ENCODE peak calls at places on chromosomes 6 and 20, in five cellular contexts. H, O, K, N and Z are unnamed samples.

GRCh38 chr6:35343092-35343834 is 905 bp downstream of the PPARD start:
- DNase-seq in K (peak; percentile 36), H (peak; percentile 85), O (peak; percentile 30), N (peak; percentile 66), Z (no peak)

GRCh38 chr6:145891126-145891525 is 73.0 kb downstream of the SHPRH start:
- DNase-seq in O (peak; percentile 12), K (no peak), N (no peak), H (no peak), Z (peak; percentile 69)

GRCh38 chr6:10409160-10409765 is 5.6 kb downstream of the TFAP2A start:
- DNase-seq in K (no peak), H (no peak), N (no peak), O (peak; percentile 43), Z (no peak)

GRCh38 chr20:25479638-25480037 is 72.2 kb downstream of the GINS1 start:
- DNase-seq in H (no peak), O (no peak), K (no peak), N (peak; percentile 10), Z (no peak)

GRCh38 chr6:168475188-168476013 is 34.4 kb downstream of the SMOC2 start:
- DNase-seq in O (no peak), N (no peak), K (no peak), H (no peak), Z (no peak)

GRCh38 chr20:13212750-13213149 is 8.3 kb upstream of the ISM1 start:
- DNase-seq in O (peak; percentile 17), K (no peak), N (no peak), H (no peak), Z (no peak)

GRCh38 chr20:58309607-58310290 is at the start of gene RAB22A:
- DNase-seq in O (peak; percentile 33), N (peak; percentile 88), K (peak; percentile 86), H (peak; percentile 85), Z (peak; percentile 25)

GRCh38 chr6:109894181-109894580 is 83.9 kb upstream of the GPR6 start:
- DNase-seq in N (no peak), O (no peak), K (no peak), H (peak; percentile 80), Z (no peak)

GRCh38 chr6:170553686-170554085 is 483 bp upstream of the TBP start:
- DNase-seq in N (no peak), O (no peak), H (no peak), K (no peak), Z (no peak)

GRCh38 chr6:46651766-46652165 is 852 bp downstream of the CYP39A1 start:
- DNase-seq in N (no peak), O (peak; percentile 41), K (no peak), H (no peak), Z (no peak)
- H3K4me3 ChIP-seq in N (peak overlapping the region; percentile 85), O (peak overlapping the region; percentile 73), K (peak overlapping the region; percentile 92), H (no peak overlapping the region), Z (no peak overlapping the region)

DNA sequence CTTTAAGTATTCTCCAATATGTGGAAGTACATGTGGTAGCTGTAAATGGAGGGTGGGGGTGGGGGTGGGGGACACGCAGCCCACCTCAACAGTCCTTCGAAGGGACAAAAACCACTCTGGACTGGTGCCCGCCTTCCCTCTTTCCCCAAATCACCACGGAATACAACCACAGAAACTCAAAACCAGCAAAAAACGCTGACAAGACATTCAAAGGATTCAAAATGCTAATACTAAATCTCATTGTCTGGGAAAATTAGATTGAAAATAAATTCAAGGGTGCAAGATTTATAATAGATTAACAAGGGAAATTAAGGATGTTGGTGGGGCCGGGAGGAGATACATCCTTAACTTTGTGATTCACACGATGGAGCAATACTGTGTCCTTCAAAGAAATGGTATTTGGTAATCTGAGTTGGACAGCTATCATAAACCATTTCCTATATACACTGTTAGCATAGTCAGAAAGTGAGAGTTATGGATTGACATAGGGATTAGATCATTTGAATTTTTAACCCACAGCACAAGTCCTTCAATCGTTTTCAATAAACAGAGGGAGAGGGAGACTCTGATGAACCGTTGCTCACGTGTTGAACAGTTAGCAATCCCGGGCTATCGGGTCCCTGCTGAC is 766 bp upstream of the TBC1D22B start:
- DNase-seq in O (peak; percentile 87), H (peak; percentile 60), N (no peak), K (no peak), Z (no peak)
- H3K4me3 ChIP-seq in O (peak overlapping the region; percentile 99), H (peak overlapping the region; percentile 91), N (peak overlapping the region; percentile 75), K (peak overlapping the region; percentile 98), Z (peak overlapping the region; percentile 98)

DNA sequence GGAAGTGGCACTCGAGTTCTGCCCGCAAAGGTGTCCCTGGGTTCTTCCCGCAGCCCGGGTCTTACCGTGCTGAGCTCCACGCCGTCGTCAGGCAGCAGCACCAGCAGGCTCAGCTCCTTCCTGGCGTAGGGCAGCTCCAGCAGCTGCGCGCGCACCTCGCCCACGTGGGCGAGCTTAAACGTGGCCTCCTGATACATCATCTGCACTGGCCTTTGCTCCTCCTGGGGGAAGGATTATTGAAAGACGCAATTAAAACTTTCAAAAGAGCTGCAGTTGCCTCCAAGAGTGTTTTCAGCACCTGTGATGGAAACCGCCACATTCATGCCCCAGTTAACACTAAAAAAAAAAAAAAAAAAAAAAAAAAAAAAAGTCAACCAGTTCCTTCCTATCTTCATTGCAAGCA is 11.3 kb downstream of the SERPINB9 start:
- DNase-seq in N (no peak), H (no peak), O (no peak), K (no peak), Z (peak; percentile 53)
- H3K4me3 ChIP-seq in N (no peak overlapping the region), H (no peak overlapping the region), O (no peak overlapping the region), K (no peak overlapping the region), Z (peak overlapping the region; percentile 27)

GRCh38 chr6:7053125-7053784 is 54.5 kb upstream of the RREB1 start:
- DNase-seq in O (no peak), K (no peak), N (no peak), H (peak; percentile 44), Z (no peak)

GRCh38 chr6:7052441-7052936 is 55.3 kb upstream of the RREB1 start:
- DNase-seq in O (peak; percentile 38), H (peak; percentile 91), N (peak; percentile 74), K (peak; percentile 67), Z (peak; percentile 86)

GRCh38 chr6:7050099-7050498 is 57.7 kb upstream of the RREB1 start:
- DNase-seq in H (peak; percentile 51), K (no peak), N (no peak), O (peak; percentile 41), Z (no peak)

GRCh38 chr6:7051780-7052440 is 55.9 kb upstream of the RREB1 start:
- DNase-seq in O (peak; percentile 26), K (peak; percentile 55), N (peak; percentile 72), H (peak; percentile 93), Z (peak; percentile 45)

DNA sequence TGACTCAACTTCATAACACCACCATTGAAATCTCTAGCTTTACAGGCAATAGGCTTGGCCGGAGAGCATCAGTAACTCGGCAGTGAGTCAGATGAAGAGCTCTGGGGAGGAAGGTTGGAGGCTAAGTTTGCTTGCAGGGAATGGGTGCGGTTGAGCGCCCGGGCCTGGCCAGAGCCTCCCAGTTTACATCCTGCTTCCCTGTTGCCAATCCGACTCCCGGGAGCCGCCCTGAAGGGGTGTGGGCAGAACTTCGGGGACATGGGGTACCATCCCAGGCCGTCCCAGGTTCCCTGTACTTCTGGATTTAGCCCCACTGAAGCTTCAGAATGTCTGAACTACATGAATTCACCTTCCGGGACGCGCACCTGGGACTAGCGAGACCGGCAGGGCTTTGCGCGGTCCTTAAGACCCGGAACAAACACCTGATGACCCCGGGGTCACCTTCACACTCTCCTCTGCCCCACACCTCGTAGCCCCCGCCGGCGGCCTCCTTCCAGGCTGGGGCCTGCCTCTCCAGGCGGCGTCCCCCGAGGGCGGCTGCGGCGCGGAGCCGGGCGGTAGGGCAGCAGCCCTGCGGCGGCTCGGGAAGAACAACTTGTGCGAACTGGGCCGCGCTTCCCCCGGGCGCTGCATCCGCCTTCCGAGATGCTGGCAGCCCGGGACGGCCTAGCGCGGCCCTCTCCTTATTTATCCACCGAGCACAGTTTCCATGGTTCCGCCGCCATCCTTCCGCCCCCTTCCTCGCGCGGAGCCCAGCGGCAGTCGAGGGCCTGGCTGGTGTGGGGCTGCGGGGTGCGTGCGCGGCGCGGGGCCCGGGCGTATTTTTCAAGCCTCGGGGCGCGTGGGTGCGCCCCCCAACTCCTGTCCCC is 56.6 kb upstream of the RREB1 start:
- DNase-seq in K (peak; percentile 36), N (peak; percentile 60), H (peak; percentile 93), O (peak; percentile 98), Z (peak; percentile 75)
- H3K4me3 ChIP-seq in K (peak overlapping the region; percentile 72), N (peak overlapping the region; percentile 74), H (peak overlapping the region; percentile 78), O (peak overlapping the region; percentile 56), Z (peak overlapping the region; percentile 47)

GRCh38 chr20:834151-834747 is 734 bp downstream of the FAM110A start:
- DNase-seq in N (no peak), K (no peak), H (no peak), O (no peak), Z (no peak)

GRCh38 chr20:833121-833449 is 430 bp upstream of the FAM110A start:
- DNase-seq in H (no peak), O (peak; percentile 85), K (no peak), N (no peak), Z (no peak)

GRCh38 chr20:835220-836045 is 1.9 kb downstream of the FAM110A start:
- DNase-seq in H (no peak), O (no peak), N (peak; percentile 90), K (peak; percentile 78), Z (no peak)

GRCh38 chr20:831956-832355 is 1.6 kb upstream of the FAM110A start:
- DNase-seq in H (no peak), N (no peak), K (no peak), O (no peak), Z (no peak)

DNA sequence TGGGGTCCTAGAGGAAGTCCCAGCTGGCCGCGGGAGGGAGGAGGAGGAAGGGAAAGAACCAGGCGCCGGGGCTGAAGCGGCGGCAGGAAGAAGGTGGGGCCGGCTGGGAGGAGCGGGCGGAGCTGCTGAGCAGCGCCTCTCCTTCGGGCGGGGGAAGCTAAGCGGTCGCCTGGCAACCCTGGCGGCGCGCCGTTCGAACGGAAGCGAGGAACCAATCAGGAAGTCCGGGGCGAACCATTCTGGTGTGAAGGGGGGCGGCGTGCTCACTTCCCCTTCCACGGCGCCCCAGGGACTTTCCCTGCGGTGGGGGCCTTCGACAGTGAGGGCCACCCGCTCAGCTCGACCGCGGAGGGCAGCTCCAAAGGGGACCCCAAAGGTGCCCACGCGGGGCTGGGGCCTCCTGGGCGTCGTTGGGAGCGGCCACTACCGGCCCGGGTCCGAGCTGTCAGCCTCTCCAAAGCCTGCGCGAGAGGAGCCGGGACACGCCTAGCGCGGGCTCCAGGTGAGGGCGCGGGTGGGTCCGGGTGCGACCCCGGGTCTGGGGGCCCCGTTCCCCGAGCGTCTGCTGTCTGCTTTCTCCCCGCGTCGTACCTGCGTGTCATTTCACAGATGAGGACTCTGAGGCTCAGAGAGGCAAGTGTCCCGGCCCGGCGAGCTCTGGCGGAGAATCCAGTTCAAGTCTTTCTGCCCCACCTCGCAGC is at the start of gene FAM110A:
- DNase-seq in N (peak; percentile 97), H (peak; percentile 98), O (peak; percentile 84), K (peak; percentile 98), Z (peak; percentile 76)
- H3K4me3 ChIP-seq in N (peak within 1 kb of the TSS; percentile 89), H (peak within 1 kb of the TSS; percentile 77), O (peak within 1 kb of the TSS; percentile 93), K (peak within 1 kb of the TSS; percentile 86), Z (peak within 1 kb of the TSS; percentile 92)